ENCODE peak calls at places on chromosome 13, in nine cellular contexts. One of them, this sample, is unnamed.

GRCh38 chr13:73077867-73078266 is 19.1 kb downstream of the KLF5 start:
- DNase-seq in PC-9: no peak
- DNase-seq in neural progenitor cell: no peak
- DNase-seq in cardiac muscle cell: no peak
- DNase-seq in left lung: no peak
- DNase-seq in Panc1: no peak
- DNase-seq in progenitor cell of endocrine pancreas: no peak
- DNase-seq in fibroblast of lung: no peak
- DNase-seq in choroid plexus epithelial cell: no peak
- DNase-seq in this sample: no peak

GRCh38 chr13:36919206-36919832 is 719 bp downstream of the SMAD9 start:
- DNase-seq in Panc1: no peak
- DNase-seq in PC-9: no peak
- DNase-seq in cardiac muscle cell: peak; percentile 87
- DNase-seq in fibroblast of lung: peak; percentile 9
- DNase-seq in neural progenitor cell: peak; percentile 76
- DNase-seq in progenitor cell of endocrine pancreas: peak; percentile 57
- DNase-seq in left lung: peak; percentile 77
- DNase-seq in choroid plexus epithelial cell: peak; percentile 20
- DNase-seq in this sample: peak; percentile 10

GRCh38 chr13:79531542-79532239 is 50.7 kb downstream of the NDFIP2 start:
- DNase-seq in cardiac muscle cell: no peak
- DNase-seq in Panc1: no peak
- DNase-seq in PC-9: no peak
- DNase-seq in choroid plexus epithelial cell: no peak
- DNase-seq in neural progenitor cell: no peak
- DNase-seq in progenitor cell of endocrine pancreas: no peak
- DNase-seq in left lung: no peak
- DNase-seq in fibroblast of lung: no peak
- DNase-seq in this sample: no peak

GRCh38 chr13:110390572-110390971 is 83.5 kb downstream of the COL4A2 start:
- DNase-seq in progenitor cell of endocrine pancreas: no peak
- DNase-seq in PC-9: peak; percentile 98
- DNase-seq in choroid plexus epithelial cell: peak; percentile 90
- DNase-seq in cardiac muscle cell: no peak
- DNase-seq in left lung: no peak
- DNase-seq in fibroblast of lung: peak; percentile 95
- DNase-seq in neural progenitor cell: no peak
- DNase-seq in Panc1: no peak
- DNase-seq in this sample: no peak

GRCh38 chr13:111420113-111420876 is 99.9 kb downstream of the TEX29 start:
- DNase-seq in cardiac muscle cell: no peak
- DNase-seq in Panc1: no peak
- DNase-seq in left lung: peak; percentile 62
- DNase-seq in progenitor cell of endocrine pancreas: no peak
- DNase-seq in fibroblast of lung: no peak
- DNase-seq in neural progenitor cell: no peak
- DNase-seq in choroid plexus epithelial cell: no peak
- DNase-seq in PC-9: no peak
- DNase-seq in this sample: no peak

GRCh38 chr13:26785845-26786630 is 25.5 kb upstream of the GPR12 start:
- DNase-seq in PC-9: no peak
- DNase-seq in fibroblast of lung: no peak
- DNase-seq in left lung: peak; percentile 81
- DNase-seq in choroid plexus epithelial cell: no peak
- DNase-seq in neural progenitor cell: peak; percentile 30
- DNase-seq in cardiac muscle cell: no peak
- DNase-seq in progenitor cell of endocrine pancreas: no peak
- DNase-seq in Panc1: no peak
- DNase-seq in this sample: no peak

GRCh38 chr13:111980146-111980929 is 86.6 kb upstream of the SOX1 start:
- DNase-seq in cardiac muscle cell: no peak
- DNase-seq in left lung: no peak
- DNase-seq in choroid plexus epithelial cell: no peak
- DNase-seq in Panc1: no peak
- DNase-seq in neural progenitor cell: no peak
- DNase-seq in PC-9: no peak
- DNase-seq in fibroblast of lung: no peak
- DNase-seq in progenitor cell of endocrine pancreas: no peak
- DNase-seq in this sample: no peak

GRCh38 chr13:82010780-82011179 is 1669.9 kb upstream of the SPRY2 start:
- DNase-seq in choroid plexus epithelial cell: peak; percentile 17
- DNase-seq in neural progenitor cell: no peak
- DNase-seq in left lung: no peak
- DNase-seq in cardiac muscle cell: no peak
- DNase-seq in progenitor cell of endocrine pancreas: no peak
- DNase-seq in PC-9: no peak
- DNase-seq in Panc1: no peak
- DNase-seq in fibroblast of lung: peak; percentile 1
- DNase-seq in this sample: no peak

GRCh38 chr13:76043882-76044281 is 407.8 kb downstream of the LMO7 start:
- DNase-seq in PC-9: no peak
- DNase-seq in fibroblast of lung: no peak
- DNase-seq in left lung: no peak
- DNase-seq in progenitor cell of endocrine pancreas: no peak
- DNase-seq in choroid plexus epithelial cell: peak; percentile 11
- DNase-seq in Panc1: no peak
- DNase-seq in neural progenitor cell: peak; percentile 19
- DNase-seq in cardiac muscle cell: no peak
- DNase-seq in this sample: no peak

GRCh38 chr13:28204043-28204442 is 65.7 kb downstream of the PAN3 start:
- DNase-seq in progenitor cell of endocrine pancreas: no peak
- DNase-seq in Panc1: no peak
- DNase-seq in PC-9: no peak
- DNase-seq in left lung: no peak
- DNase-seq in cardiac muscle cell: no peak
- DNase-seq in fibroblast of lung: no peak
- DNase-seq in choroid plexus epithelial cell: no peak
- DNase-seq in neural progenitor cell: no peak
- DNase-seq in this sample: no peak

GRCh38 chr13:51153527-51153926 is 42.5 kb upstream of the C13orf42 start:
- DNase-seq in PC-9: no peak
- DNase-seq in choroid plexus epithelial cell: no peak
- DNase-seq in cardiac muscle cell: no peak
- DNase-seq in left lung: no peak
- DNase-seq in progenitor cell of endocrine pancreas: no peak
- DNase-seq in fibroblast of lung: no peak
- DNase-seq in Panc1: no peak
- DNase-seq in neural progenitor cell: no peak
- DNase-seq in this sample: no peak

GRCh38 chr13:30572859-30573275 is 44.9 kb upstream of the USPL1 start:
- DNase-seq in neural progenitor cell: no peak
- DNase-seq in fibroblast of lung: peak; percentile 75
- DNase-seq in PC-9: no peak
- DNase-seq in choroid plexus epithelial cell: peak; percentile 76
- DNase-seq in Panc1: no peak
- DNase-seq in left lung: no peak
- DNase-seq in progenitor cell of endocrine pancreas: no peak
- DNase-seq in cardiac muscle cell: peak; percentile 18
- DNase-seq in this sample: no peak

GRCh38 chr13:50085063-50085462 is 69.8 kb downstream of the KCNRG start:
- DNase-seq in fibroblast of lung: peak; percentile 71
- DNase-seq in cardiac muscle cell: peak; percentile 53
- DNase-seq in left lung: no peak
- DNase-seq in Panc1: no peak
- DNase-seq in choroid plexus epithelial cell: peak; percentile 64
- DNase-seq in progenitor cell of endocrine pancreas: no peak
- DNase-seq in PC-9: peak; percentile 9
- DNase-seq in neural progenitor cell: peak; percentile 59
- DNase-seq in this sample: no peak

GRCh38 chr13:54744747-54745146 is 1716.1 kb downstream of the OLFM4 start:
- DNase-seq in left lung: no peak
- DNase-seq in PC-9: no peak
- DNase-seq in neural progenitor cell: no peak
- DNase-seq in progenitor cell of endocrine pancreas: no peak
- DNase-seq in fibroblast of lung: no peak
- DNase-seq in choroid plexus epithelial cell: no peak
- DNase-seq in cardiac muscle cell: no peak
- DNase-seq in Panc1: no peak
- DNase-seq in this sample: no peak

DNA sequence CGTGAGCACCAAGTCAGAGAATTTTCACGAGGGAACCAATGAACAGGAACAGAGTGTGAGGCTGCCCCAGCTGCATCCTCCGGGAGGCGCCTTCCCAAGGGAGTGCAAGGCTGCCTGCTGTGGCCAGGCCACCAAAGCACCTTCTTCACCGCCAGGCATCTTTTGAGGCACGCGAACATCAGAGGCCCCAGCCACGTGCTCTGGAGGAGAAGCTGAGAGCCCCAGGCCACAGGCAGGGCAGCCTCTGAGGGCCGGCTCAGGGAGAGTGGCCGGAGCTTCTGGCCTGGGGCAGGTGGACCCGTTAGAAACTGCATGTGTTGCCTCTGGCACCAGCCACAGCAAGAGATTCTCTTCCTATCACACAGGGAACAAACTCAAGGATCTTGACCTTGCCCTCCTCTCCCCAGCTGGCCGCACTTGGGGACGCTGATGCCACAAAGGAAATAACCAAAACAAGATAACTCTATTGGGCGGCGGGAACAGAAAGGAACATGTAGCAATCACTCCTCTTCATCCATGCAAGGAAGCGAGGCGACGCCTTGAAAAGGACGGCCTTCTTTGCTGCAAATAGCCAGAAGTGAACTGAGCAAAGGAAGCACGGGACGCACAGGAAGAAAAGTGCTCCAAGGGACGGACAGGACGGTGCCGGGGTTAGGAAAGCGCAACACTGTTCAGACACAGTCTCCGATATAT is 19.9 kb downstream of the GAS6 start:
- DNase-seq in left lung: peak; percentile 69
- DNase-seq in fibroblast of lung: no peak
- DNase-seq in progenitor cell of endocrine pancreas: no peak
- DNase-seq in choroid plexus epithelial cell: no peak
- DNase-seq in neural progenitor cell: no peak
- DNase-seq in PC-9: no peak
- DNase-seq in cardiac muscle cell: no peak
- DNase-seq in Panc1: no peak
- DNase-seq in this sample: no peak
- TF ChIP-seq CTCF in left lung: no peak
- TF ChIP-seq CTCF in fibroblast of lung: no peak
- TF ChIP-seq CTCF in progenitor cell of endocrine pancreas: no peak
- TF ChIP-seq CTCF in choroid plexus epithelial cell: no peak
- TF ChIP-seq CTCF in neural progenitor cell: peak; percentile 10
- TF ChIP-seq CTCF in PC-9: no peak
- TF ChIP-seq CTCF in cardiac muscle cell: no peak
- TF ChIP-seq CTCF in Panc1: no peak
- TF ChIP-seq CTCF in this sample: no peak

GRCh38 chr13:96822900-96823299 is 171.4 kb downstream of the OXGR1 start:
- DNase-seq in cardiac muscle cell: peak; percentile 42
- DNase-seq in neural progenitor cell: peak; percentile 50
- DNase-seq in left lung: no peak
- DNase-seq in Panc1: no peak
- DNase-seq in PC-9: no peak
- DNase-seq in progenitor cell of endocrine pancreas: no peak
- DNase-seq in choroid plexus epithelial cell: peak; percentile 26
- DNase-seq in fibroblast of lung: peak; percentile 7
- DNase-seq in this sample: no peak
- TF ChIP-seq CTCF in cardiac muscle cell: peak; percentile 15
- TF ChIP-seq CTCF in neural progenitor cell: peak; percentile 56
- TF ChIP-seq CTCF in left lung: peak; percentile 25
- TF ChIP-seq CTCF in Panc1: peak; percentile 50
- TF ChIP-seq CTCF in PC-9: peak; percentile 45
- TF ChIP-seq CTCF in progenitor cell of endocrine pancreas: peak; percentile 54
- TF ChIP-seq CTCF in choroid plexus epithelial cell: peak; percentile 52
- TF ChIP-seq CTCF in fibroblast of lung: no peak
- TF ChIP-seq CTCF in this sample: peak; percentile 56

GRCh38 chr13:24165746-24166145 is 5.2 kb downstream of the SPATA13 start:
- DNase-seq in progenitor cell of endocrine pancreas: no peak
- DNase-seq in cardiac muscle cell: no peak
- DNase-seq in Panc1: no peak
- DNase-seq in neural progenitor cell: no peak
- DNase-seq in PC-9: no peak
- DNase-seq in fibroblast of lung: peak; percentile 54
- DNase-seq in left lung: no peak
- DNase-seq in choroid plexus epithelial cell: peak; percentile 35
- DNase-seq in this sample: no peak
- TF ChIP-seq CTCF in progenitor cell of endocrine pancreas: no peak
- TF ChIP-seq CTCF in cardiac muscle cell: no peak
- TF ChIP-seq CTCF in Panc1: no peak
- TF ChIP-seq CTCF in neural progenitor cell: no peak
- TF ChIP-seq CTCF in PC-9: no peak
- TF ChIP-seq CTCF in fibroblast of lung: no peak
- TF ChIP-seq CTCF in left lung: no peak
- TF ChIP-seq CTCF in choroid plexus epithelial cell: no peak
- TF ChIP-seq CTCF in this sample: no peak

GRCh38 chr13:39856714-39857113 is 201.3 kb downstream of the COG6 start:
- DNase-seq in neural progenitor cell: no peak
- DNase-seq in fibroblast of lung: no peak
- DNase-seq in left lung: peak; percentile 41
- DNase-seq in choroid plexus epithelial cell: no peak
- DNase-seq in Panc1: no peak
- DNase-seq in PC-9: no peak
- DNase-seq in progenitor cell of endocrine pancreas: no peak
- DNase-seq in cardiac muscle cell: no peak
- DNase-seq in this sample: no peak

GRCh38 chr13:39859898-39860297 is 204.4 kb downstream of the COG6 start:
- DNase-seq in cardiac muscle cell: no peak
- DNase-seq in Panc1: no peak
- DNase-seq in left lung: no peak
- DNase-seq in choroid plexus epithelial cell: no peak
- DNase-seq in fibroblast of lung: no peak
- DNase-seq in PC-9: no peak
- DNase-seq in neural progenitor cell: no peak
- DNase-seq in progenitor cell of endocrine pancreas: no peak
- DNase-seq in this sample: no peak

GRCh38 chr13:39858794-39859193 is 203.3 kb downstream of the COG6 start:
- DNase-seq in PC-9: no peak
- DNase-seq in progenitor cell of endocrine pancreas: no peak
- DNase-seq in cardiac muscle cell: no peak
- DNase-seq in Panc1: no peak
- DNase-seq in left lung: no peak
- DNase-seq in fibroblast of lung: no peak
- DNase-seq in choroid plexus epithelial cell: no peak
- DNase-seq in neural progenitor cell: no peak
- DNase-seq in this sample: no peak

DNA sequence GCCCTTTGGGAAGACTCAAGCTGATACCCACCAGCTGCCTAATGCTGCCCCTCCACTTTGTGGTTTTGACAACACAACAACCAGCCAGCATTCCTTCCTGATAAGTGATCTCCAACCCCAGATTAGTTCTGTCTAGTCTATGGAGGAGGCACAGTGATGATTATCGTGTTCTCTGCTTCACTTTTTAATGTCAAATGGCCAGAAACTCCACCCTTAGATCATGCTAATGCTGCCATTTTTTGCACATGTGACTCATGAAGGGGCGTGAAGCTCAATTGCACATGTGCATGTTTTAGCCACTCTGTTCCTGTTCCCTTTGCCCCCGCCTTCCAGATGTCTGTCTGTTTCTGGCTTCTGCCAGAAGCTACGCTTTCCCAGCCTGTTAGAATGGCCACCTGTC is 199.8 kb downstream of the COG6 start:
- DNase-seq in left lung: no peak
- DNase-seq in fibroblast of lung: no peak
- DNase-seq in neural progenitor cell: no peak
- DNase-seq in choroid plexus epithelial cell: no peak
- DNase-seq in PC-9: no peak
- DNase-seq in Panc1: no peak
- DNase-seq in cardiac muscle cell: no peak
- DNase-seq in progenitor cell of endocrine pancreas: no peak
- DNase-seq in this sample: no peak
- TF ChIP-seq CTCF in left lung: no peak
- TF ChIP-seq CTCF in fibroblast of lung: no peak
- TF ChIP-seq CTCF in neural progenitor cell: no peak
- TF ChIP-seq CTCF in choroid plexus epithelial cell: no peak
- TF ChIP-seq CTCF in PC-9: no peak
- TF ChIP-seq CTCF in Panc1: no peak
- TF ChIP-seq CTCF in cardiac muscle cell: no peak
- TF ChIP-seq CTCF in progenitor cell of endocrine pancreas: no peak
- TF ChIP-seq CTCF in this sample: no peak

This sample was measured in neural crest cell.